ENCODE peak calls at places on chromosome 6, in four cellular contexts. H is progenitor cell of endocrine pancreas, L is choroid plexus epithelial cell, O is B cell. N is an unnamed sample.

GRCh38 chr6:147126618-147127022 is 77.6 kb upstream of the STXBP5 start:
- DNase-seq in O (no peak), H (no peak), L (peak), N (no peak)

GRCh38 chr6:39882567-39882953 is 51.7 kb downstream of the MOCS1 start:
- DNase-seq in O (no peak), H (no peak), L (peak), N (no peak)

GRCh38 chr6:42104095-42104806 is 38.2 kb downstream of the C6orf132 start:
- DNase-seq in L (peak), O (peak), H (peak), N (peak)

GRCh38 chr6:686528-686927 is 6.4 kb downstream of the EXOC2 start:
- DNase-seq in H (no peak), O (no peak), L (no peak), N (no peak)

GRCh38 chr6:158668707-158669103 is 18.9 kb downstream of the SYTL3 start:
- DNase-seq in H (no peak), L (no peak), O (no peak), N (no peak)

GRCh38 chr6:17206566-17207072 is 74.5 kb upstream of the RBM24 start:
- DNase-seq in O (no peak), H (no peak), L (no peak), N (no peak)

GRCh38 chr6:136290406-136291010 is 862 bp upstream of the BCLAF1 start:
- DNase-seq in O (peak), H (no peak), L (peak), N (peak)

GRCh38 chr6:132399376-132400074 is 1.8 kb downstream of the MOXD1 start:
- DNase-seq in H (no peak), L (peak), O (no peak), N (no peak)

GRCh38 chr6:78910611-78911134 is 43.3 kb downstream of the IRAK1BP1 start:
- DNase-seq in O (peak), L (peak), H (peak), N (peak)

GRCh38 chr6:75501756-75502155 is 8.2 kb upstream of the FILIP1 start:
- DNase-seq in H (no peak), O (no peak), L (peak), N (no peak)

GRCh38 chr6:9405825-9406224 is 970.5 kb upstream of the SLC35B3 start:
- DNase-seq in L (no peak), O (no peak), H (no peak), N (no peak)

GRCh38 chr6:30263734-30264133 is 50.5 kb upstream of the TRIM26 start:
- DNase-seq in L (peak), H (no peak), O (no peak), N (no peak)

GRCh38 chr6:53862517-53863457 is 68.0 kb downstream of the LRRC1 start:
- DNase-seq in O (no peak), L (peak), H (no peak), N (no peak)

GRCh38 chr6:128438311-128438916 is 82.0 kb downstream of the PTPRK start:
- DNase-seq in H (no peak), L (peak), O (no peak), N (no peak)

GRCh38 chr6:31738048-31738979 is 1.5 kb upstream of the MSH5 start:
- DNase-seq in O (peak), L (peak), H (no peak), N (peak)

GRCh38 chr6:112041535-112041934 is 12.4 kb upstream of the CCN6 start:
- DNase-seq in L (no peak), O (no peak), H (no peak), N (no peak)

GRCh38 chr6:140956567-140957306 is 1176.0 kb upstream of the GJE1 start:
- DNase-seq in O (no peak), H (no peak), L (peak), N (no peak)

GRCh38 chr6:157953580-157954091 is 28.0 kb upstream of the SYNJ2 start:
- DNase-seq in H (no peak), L (no peak), O (no peak), N (no peak)

GRCh38 chr6:7196685-7197283 is 89.0 kb downstream of the RREB1 start:
- DNase-seq in L (no peak), O (no peak), H (no peak), N (no peak)

GRCh38 chr6:7139835-7140470 is 32.2 kb downstream of the RREB1 start:
- DNase-seq in L (no peak), O (no peak), H (no peak), N (no peak)

GRCh38 chr6:10643214-10643641 is 51.2 kb downstream of the C6orf52 start:
- DNase-seq in H (no peak), L (no peak), O (peak), N (no peak)

GRCh38 chr6:115854866-115855665 is 205.6 kb downstream of the FRK start:
- DNase-seq in O (no peak), H (no peak), L (no peak), N (no peak)

GRCh38 chr6:112851141-112851540 is 504.0 kb downstream of the RFPL4B start:
- DNase-seq in L (peak), H (no peak), O (no peak), N (no peak)

GRCh38 chr6:162999575-163000285 is 272.0 kb downstream of the PACRG start:
- DNase-seq in L (peak), O (no peak), H (no peak), N (no peak)

GRCh38 chr6:31293343-31293742 is 21.5 kb upstream of the HLA-C start:
- DNase-seq in L (peak), H (peak), O (no peak), N (no peak)

GRCh38 chr6:21381336-21381963 is 212.1 kb upstream of the SOX4 start:
- DNase-seq in O (no peak), H (no peak), L (peak), N (no peak)

GRCh38 chr6:37725967-37726366 is 28.3 kb upstream of the MDGA1 start:
- DNase-seq in O (no peak), L (peak), H (no peak), N (no peak)

GRCh38 chr6:105363100-105363754 is 39.7 kb downstream of the PREP start:
- DNase-seq in O (no peak), L (peak), H (no peak), N (no peak)
- TF ChIP-seq CTCF in O (no peak), L (peak), H (peak), N (no peak)

GRCh38 chr6:165260462-165260861 is 48.9 kb downstream of the C6orf118 start:
- DNase-seq in O (no peak), H (no peak), L (no peak), N (no peak)
- TF ChIP-seq CTCF in O (no peak), H (no peak), L (no peak), N (no peak)

GRCh38 chr6:156953478-156954146 is 176.4 kb downstream of the ARID1B start:
- DNase-seq in H (no peak), O (peak), L (peak), N (peak)
- TF ChIP-seq CTCF in H (no peak), O (no peak), L (peak), N (no peak)

DNA sequence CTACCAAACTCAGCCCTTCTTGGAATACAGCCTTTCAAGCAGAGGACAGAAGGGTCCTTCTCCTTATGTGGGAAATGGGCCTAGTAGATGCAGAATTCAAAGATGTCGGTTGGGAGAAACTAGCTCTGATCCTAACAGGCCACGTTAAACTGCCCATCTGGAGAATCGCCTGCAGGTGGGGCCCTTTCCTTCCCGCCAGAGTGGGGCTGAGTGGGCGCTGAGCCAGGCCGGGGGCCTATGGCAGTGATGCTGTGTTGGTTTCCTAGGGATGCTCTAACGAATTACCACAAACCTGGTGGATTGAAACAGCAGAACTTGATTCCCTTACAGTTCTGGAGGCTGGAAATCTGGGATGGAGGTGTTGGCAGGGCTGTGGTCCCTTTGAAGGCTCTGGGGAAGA is 9.1 kb downstream of the MAPK13 start:
- DNase-seq in L (peak), O (no peak), H (no peak), N (peak)
- TF ChIP-seq CTCF in L (peak), O (no peak), H (peak), N (no peak)

DNA sequence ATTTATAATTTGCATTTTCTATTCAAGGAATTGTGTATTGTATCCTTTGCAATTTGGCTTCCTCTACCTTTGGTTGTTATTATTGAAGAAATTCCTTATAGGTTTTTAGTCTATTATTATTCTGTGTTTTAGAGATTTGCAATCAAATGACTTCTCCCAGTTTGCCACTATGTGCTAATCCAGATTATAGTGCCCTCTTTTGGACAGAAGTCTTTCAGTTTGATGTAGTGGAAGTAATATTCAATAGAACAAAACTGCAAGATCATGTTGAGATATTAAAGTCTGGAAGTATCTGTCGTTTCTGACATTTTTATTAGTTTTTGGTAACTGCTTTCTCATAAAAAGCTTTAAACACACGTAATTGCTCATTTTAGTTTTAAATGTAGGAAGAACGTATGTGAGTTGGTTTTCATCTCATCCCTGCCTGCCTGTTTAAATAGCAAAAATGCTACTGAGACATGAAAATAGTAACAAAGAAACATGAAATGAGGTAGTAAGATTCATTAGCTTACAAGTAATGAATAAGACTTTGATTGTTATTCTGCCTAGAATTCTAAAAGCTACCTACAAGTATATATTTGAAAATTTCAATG is 72.8 kb downstream of the RTN4IP1 start:
- DNase-seq in O (peak), L (peak), H (no peak), N (no peak)
- TF ChIP-seq CTCF in O (peak), L (peak), H (no peak), N (peak)

N was measured in activated CD8-positive, alpha-beta T cell treated with anti-CD3 and anti-CD28 coated beads for 36 hours.